ENCODE peak calls at places on chromosomes 11 and 22, in five cellular contexts. One of them, this sample, is unnamed.

GRCh38 chr11:92332986-92333385 is 108.4 kb downstream of the FAT3 start:
- DNase-seq in tibial nerve: no peak
- DNase-seq in ovary: no peak
- DNase-seq in suprapubic skin: no peak
- DNase-seq in sigmoid colon: no peak
- DNase-seq in this sample: no peak

GRCh38 chr22:47304191-47304831 is 541.9 kb downstream of the TBC1D22A start:
- DNase-seq in suprapubic skin: peak; percentile 73
- DNase-seq in tibial nerve: no peak
- DNase-seq in ovary: no peak
- DNase-seq in sigmoid colon: no peak
- DNase-seq in this sample: no peak

GRCh38 chr22:17706451-17706900 is 67.8 kb downstream of the BID start:
- DNase-seq in tibial nerve: peak; percentile 26
- DNase-seq in sigmoid colon: peak; percentile 75
- DNase-seq in suprapubic skin: no peak
- DNase-seq in ovary: peak; percentile 24
- DNase-seq in this sample: no peak

GRCh38 chr11:373716-374551 is 4.6 kb downstream of the B4GALNT4 start:
- DNase-seq in tibial nerve: no peak
- DNase-seq in sigmoid colon: no peak
- DNase-seq in ovary: no peak
- DNase-seq in suprapubic skin: no peak
- DNase-seq in this sample: no peak

GRCh38 chr11:109378049-109378448 is 43.9 kb upstream of the C11orf87 start:
- DNase-seq in sigmoid colon: no peak
- DNase-seq in suprapubic skin: no peak
- DNase-seq in tibial nerve: no peak
- DNase-seq in ovary: no peak
- DNase-seq in this sample: no peak

GRCh38 chr11:73223998-73224730 is 6.1 kb downstream of the P2RY2 start:
- DNase-seq in ovary: no peak
- DNase-seq in sigmoid colon: peak; percentile 53
- DNase-seq in suprapubic skin: no peak
- DNase-seq in tibial nerve: no peak
- DNase-seq in this sample: no peak

GRCh38 chr11:79439430-79439892 is 1.4 kb downstream of the TENM4 start:
- DNase-seq in suprapubic skin: no peak
- DNase-seq in ovary: peak; percentile 56
- DNase-seq in tibial nerve: no peak
- DNase-seq in sigmoid colon: no peak
- DNase-seq in this sample: no peak

GRCh38 chr22:39820266-39820665 is 73.3 kb downstream of the ENTHD1 start:
- DNase-seq in sigmoid colon: no peak
- DNase-seq in ovary: no peak
- DNase-seq in tibial nerve: no peak
- DNase-seq in suprapubic skin: no peak
- DNase-seq in this sample: no peak

GRCh38 chr11:27716850-27717249 is 16.6 kb upstream of the BDNF start:
- DNase-seq in sigmoid colon: no peak
- DNase-seq in ovary: no peak
- DNase-seq in tibial nerve: no peak
- DNase-seq in suprapubic skin: no peak
- DNase-seq in this sample: no peak

GRCh38 chr11:6298605-6299004 is 21.7 kb downstream of the CAVIN3 start:
- DNase-seq in ovary: no peak
- DNase-seq in suprapubic skin: no peak
- DNase-seq in tibial nerve: no peak
- DNase-seq in sigmoid colon: no peak
- DNase-seq in this sample: no peak

GRCh38 chr11:108959124-108959761 is 294.4 kb downstream of the DDX10 start:
- DNase-seq in tibial nerve: no peak
- DNase-seq in suprapubic skin: no peak
- DNase-seq in ovary: no peak
- DNase-seq in sigmoid colon: no peak
- DNase-seq in this sample: no peak

GRCh38 chr11:27553186-27553585 is 46.6 kb upstream of the LIN7C start:
- DNase-seq in tibial nerve: no peak
- DNase-seq in ovary: no peak
- DNase-seq in sigmoid colon: no peak
- DNase-seq in suprapubic skin: no peak
- DNase-seq in this sample: no peak

GRCh38 chr11:112504056-112504455 is 243.4 kb upstream of the PLET1 start:
- DNase-seq in tibial nerve: no peak
- DNase-seq in ovary: no peak
- DNase-seq in suprapubic skin: no peak
- DNase-seq in sigmoid colon: no peak
- DNase-seq in this sample: no peak

GRCh38 chr22:40220316-40221054 is 42.8 kb downstream of the TNRC6B start:
- DNase-seq in tibial nerve: no peak
- DNase-seq in ovary: peak; percentile 27
- DNase-seq in sigmoid colon: no peak
- DNase-seq in suprapubic skin: no peak
- DNase-seq in this sample: no peak

GRCh38 chr22:19085233-19086043 is 36.8 kb downstream of the DGCR2 start:
- DNase-seq in tibial nerve: no peak
- DNase-seq in ovary: no peak
- DNase-seq in sigmoid colon: peak; percentile 30
- DNase-seq in suprapubic skin: peak; percentile 28
- DNase-seq in this sample: no peak

GRCh38 chr11:12705874-12706273 is 31.7 kb downstream of the TEAD1 start:
- DNase-seq in tibial nerve: no peak
- DNase-seq in sigmoid colon: no peak
- DNase-seq in ovary: no peak
- DNase-seq in suprapubic skin: no peak
- DNase-seq in this sample: no peak

GRCh38 chr22:46452195-46453005 is 85.0 kb downstream of the CELSR1 start:
- DNase-seq in tibial nerve: no peak
- DNase-seq in ovary: no peak
- DNase-seq in suprapubic skin: no peak
- DNase-seq in sigmoid colon: no peak
- DNase-seq in this sample: no peak

GRCh38 chr22:37279469-37279868 is 2.8 kb upstream of the CYTH4 start:
- DNase-seq in sigmoid colon: no peak
- DNase-seq in tibial nerve: no peak
- DNase-seq in suprapubic skin: no peak
- DNase-seq in ovary: no peak
- DNase-seq in this sample: no peak

GRCh38 chr11:79244175-79244804 is 196.5 kb downstream of the TENM4 start:
- DNase-seq in ovary: peak; percentile 56
- DNase-seq in sigmoid colon: no peak
- DNase-seq in tibial nerve: no peak
- DNase-seq in suprapubic skin: no peak
- DNase-seq in this sample: no peak

GRCh38 chr11:77750757-77751156 is 69.8 kb downstream of the RSF1 start:
- DNase-seq in tibial nerve: no peak
- DNase-seq in sigmoid colon: no peak
- DNase-seq in suprapubic skin: no peak
- DNase-seq in ovary: no peak
- DNase-seq in this sample: no peak

GRCh38 chr11:77752518-77752917 is 68.0 kb downstream of the RSF1 start:
- DNase-seq in sigmoid colon: no peak
- DNase-seq in suprapubic skin: no peak
- DNase-seq in tibial nerve: no peak
- DNase-seq in ovary: no peak
- DNase-seq in this sample: no peak

GRCh38 chr11:77748266-77748665 is 72.3 kb downstream of the RSF1 start:
- DNase-seq in sigmoid colon: no peak
- DNase-seq in suprapubic skin: no peak
- DNase-seq in tibial nerve: no peak
- DNase-seq in ovary: no peak
- DNase-seq in this sample: no peak

GRCh38 chr11:77749232-77749631 is 71.3 kb downstream of the RSF1 start:
- DNase-seq in tibial nerve: no peak
- DNase-seq in sigmoid colon: no peak
- DNase-seq in ovary: no peak
- DNase-seq in suprapubic skin: no peak
- DNase-seq in this sample: no peak

GRCh38 chr11:77747381-77747969 is 73.0 kb downstream of the RSF1 start:
- DNase-seq in sigmoid colon: no peak
- DNase-seq in ovary: no peak
- DNase-seq in tibial nerve: no peak
- DNase-seq in suprapubic skin: no peak
- DNase-seq in this sample: no peak
- H3K36me3 ChIP-seq in sigmoid colon: no peaks in the 10 kb centered on the region
- H3K36me3 ChIP-seq in ovary: no peaks in the 10 kb centered on the region
- H3K36me3 ChIP-seq in tibial nerve: no peaks in the 10 kb centered on the region
- H3K36me3 ChIP-seq in suprapubic skin: no peaks in the 10 kb centered on the region
- H3K36me3 ChIP-seq in this sample: no peaks in the 10 kb centered on the region

GRCh38 chr22:33271390-33272161 is 213.4 kb upstream of the SYN3 start:
- DNase-seq in ovary: peak; percentile 44
- DNase-seq in tibial nerve: no peak
- DNase-seq in sigmoid colon: no peak
- DNase-seq in suprapubic skin: no peak
- DNase-seq in this sample: no peak
- TF ChIP-seq CTCF in ovary: no peak
- TF ChIP-seq CTCF in tibial nerve: no peak
- TF ChIP-seq CTCF in sigmoid colon: no peak
- TF ChIP-seq CTCF in suprapubic skin: no peak
- TF ChIP-seq CTCF in this sample: no peak

DNA sequence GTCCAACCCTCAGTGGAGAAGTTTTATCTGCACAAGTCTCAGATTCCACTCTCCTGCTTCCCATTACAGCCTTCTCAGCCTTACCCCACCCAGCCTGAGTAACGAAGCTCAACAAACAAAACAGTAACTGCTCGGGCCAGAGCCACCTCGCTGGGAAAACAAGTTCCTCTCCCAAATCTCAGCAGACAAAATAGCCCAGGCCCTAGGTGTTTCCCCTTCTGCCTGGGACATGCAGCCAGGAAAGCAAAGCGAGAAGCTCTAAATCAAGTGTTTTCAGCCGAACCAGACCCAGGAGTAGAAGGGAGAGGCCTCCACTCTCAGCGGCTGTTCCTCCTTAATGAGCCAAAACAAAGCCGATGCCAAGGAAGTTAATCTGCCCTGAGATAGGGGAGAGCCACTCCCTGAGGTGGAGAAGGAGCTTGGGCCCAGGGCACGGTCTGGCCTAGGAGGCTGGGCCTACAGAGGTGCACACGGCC is 44.0 kb downstream of the LIF start:
- DNase-seq in ovary: peak; percentile 65
- DNase-seq in suprapubic skin: no peak
- DNase-seq in sigmoid colon: no peak
- DNase-seq in tibial nerve: no peak
- DNase-seq in this sample: no peak
- TF ChIP-seq POLR2A in ovary: no peak
- TF ChIP-seq POLR2A in suprapubic skin: no peak
- TF ChIP-seq POLR2A in sigmoid colon: peak; percentile 24
- TF ChIP-seq POLR2A in tibial nerve: no peak
- TF ChIP-seq POLR2A in this sample: no peak

DNA sequence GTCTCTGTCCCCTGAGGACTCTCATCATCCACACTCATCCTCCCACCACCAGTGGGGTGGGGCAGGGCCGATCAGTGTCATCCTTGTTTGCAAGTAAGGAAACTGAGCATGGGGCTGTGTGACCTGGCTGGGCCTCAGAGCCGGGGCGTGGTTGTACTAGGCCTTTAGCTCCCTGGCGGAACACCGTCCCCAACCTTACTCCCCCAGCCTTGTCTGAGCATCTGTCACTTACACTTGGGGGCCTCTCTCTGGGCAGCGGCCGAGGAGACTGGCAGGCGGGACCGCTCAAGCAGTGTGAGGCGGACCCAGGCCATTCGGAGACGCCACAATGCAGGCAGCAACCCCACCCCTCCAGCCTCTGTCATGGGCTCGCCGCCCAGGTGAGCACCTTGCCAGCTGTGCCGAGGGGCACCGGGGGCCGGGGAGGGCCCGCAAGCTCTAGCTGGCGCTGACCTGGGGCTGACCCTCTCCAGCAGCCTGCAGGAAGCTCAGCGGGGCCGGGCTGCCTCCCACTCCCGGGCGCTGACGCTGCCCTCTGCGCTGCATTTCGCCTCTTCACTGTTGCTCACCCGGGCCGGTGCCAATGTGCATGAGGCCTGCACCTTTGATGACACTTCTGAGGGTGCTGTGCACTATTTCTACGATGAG is 3.8 kb downstream of the PCNX3 start:
- DNase-seq in suprapubic skin: no peak
- DNase-seq in tibial nerve: no peak
- DNase-seq in sigmoid colon: no peak
- DNase-seq in ovary: no peak
- DNase-seq in this sample: no peak
- H3K36me3 ChIP-seq in suprapubic skin: peaks cover 71% of the 10 kb centered on the region
- H3K36me3 ChIP-seq in tibial nerve: no peaks in the 10 kb centered on the region
- H3K36me3 ChIP-seq in sigmoid colon: peaks cover 73% of the 10 kb centered on the region
- H3K36me3 ChIP-seq in ovary: no peaks in the 10 kb centered on the region
- H3K36me3 ChIP-seq in this sample: peaks cover 52% of the 10 kb centered on the region

DNA sequence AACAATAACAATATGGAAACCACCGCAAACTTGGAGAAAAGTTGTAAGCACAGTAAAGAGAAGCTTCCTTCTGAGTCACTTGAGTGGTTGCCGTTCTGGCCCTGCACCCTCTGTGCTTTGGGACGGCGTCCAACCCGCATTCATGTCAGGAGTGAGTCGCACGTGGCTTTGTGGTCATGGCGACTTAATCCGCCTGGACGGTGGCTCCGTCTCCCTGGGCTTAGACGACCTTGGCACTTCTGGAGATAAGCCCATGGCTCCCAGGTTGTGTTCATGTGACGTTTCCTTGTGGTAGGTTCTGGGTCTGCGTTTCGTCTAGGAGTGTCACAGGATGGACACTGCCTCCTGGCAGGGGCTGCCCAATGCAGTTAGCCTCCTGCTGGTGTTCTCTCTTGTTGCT is 40.5 kb downstream of the TPCN2 start:
- DNase-seq in sigmoid colon: peak; percentile 82
- DNase-seq in ovary: peak; percentile 36
- DNase-seq in tibial nerve: no peak
- DNase-seq in suprapubic skin: no peak
- DNase-seq in this sample: no peak
- TF ChIP-seq CTCF in sigmoid colon: no peak
- TF ChIP-seq CTCF in ovary: no peak
- TF ChIP-seq CTCF in tibial nerve: no peak
- TF ChIP-seq CTCF in suprapubic skin: no peak
- TF ChIP-seq CTCF in this sample: no peak

GRCh38 chr22:41971431-41971830 is 2.2 kb downstream of the SEPTIN3 start:
- DNase-seq in sigmoid colon: no peak
- DNase-seq in suprapubic skin: no peak
- DNase-seq in ovary: no peak
- DNase-seq in tibial nerve: no peak
- DNase-seq in this sample: no peak

GRCh38 chr22:41975299-41976069 is 6.2 kb downstream of the SEPTIN3 start:
- DNase-seq in sigmoid colon: no peak
- DNase-seq in ovary: no peak
- DNase-seq in tibial nerve: no peak
- DNase-seq in suprapubic skin: no peak
- DNase-seq in this sample: no peak

GRCh38 chr22:41976070-41976901 is 7.0 kb downstream of the SEPTIN3 start:
- DNase-seq in suprapubic skin: no peak
- DNase-seq in sigmoid colon: no peak
- DNase-seq in tibial nerve: no peak
- DNase-seq in ovary: no peak
- DNase-seq in this sample: no peak

GRCh38 chr22:41976961-41977566 is 7.8 kb downstream of the SEPTIN3 start:
- DNase-seq in sigmoid colon: no peak
- DNase-seq in suprapubic skin: no peak
- DNase-seq in ovary: no peak
- DNase-seq in tibial nerve: no peak
- DNase-seq in this sample: no peak

GRCh38 chr22:41974691-41975290 is 5.5 kb downstream of the SEPTIN3 start:
- DNase-seq in suprapubic skin: no peak
- DNase-seq in tibial nerve: no peak
- DNase-seq in ovary: no peak
- DNase-seq in sigmoid colon: no peak
- DNase-seq in this sample: no peak
- TF ChIP-seq POLR2A in suprapubic skin: no peak
- TF ChIP-seq POLR2A in tibial nerve: no peak
- TF ChIP-seq POLR2A in ovary: no peak
- TF ChIP-seq POLR2A in sigmoid colon: no peak
- TF ChIP-seq POLR2A in this sample: no peak